ENCODE peak calls at places on chromosomes 2 and 18, in eight cellular contexts. G is stimulated activated CD4-positive, alpha-beta T cell treated with anti-CD3 and anti-CD28 coated beads, Interleukin-15, amount 100 ng/mL, for 1 hour; S is G401; W is retina; Q is NCI-H1105; U is activated CD4-positive, CD25-positive, alpha-beta regulatory T cell; V is endodermal cell; O is NCI-H510A. L is an unnamed sample.

GRCh38 chr18:24982831-24983230 is 369.1 kb downstream of the ZNF521 start:
- DNase-seq in O (no peak), Q (no peak), U (no peak), W (no peak), S (no peak), V (no peak), G (no peak), L (no peak)

GRCh38 chr2:173962036-173962435 is 3.1 kb downstream of the SP3 start:
- DNase-seq in G (no peak), U (no peak), V (no peak), W (no peak), O (no peak), Q (no peak), S (no peak), L (no peak)

GRCh38 chr2:239203443-239204142 is 197.2 kb downstream of the HDAC4 start:
- DNase-seq in U (no peak), O (no peak), Q (no peak), S (no peak), V (no peak), W (no peak), G (no peak), L (no peak)

GRCh38 chr2:236643480-236643879 is 73.9 kb downstream of the ACKR3 start:
- DNase-seq in S (no peak), G (no peak), U (no peak), O (no peak), W (no peak), V (no peak), Q (no peak), L (no peak)

GRCh38 chr2:175373001-175373727 is 191.7 kb upstream of the ATP5MC3 start:
- DNase-seq in G (no peak), V (no peak), O (no peak), U (no peak), Q (no peak), W (no peak), S (no peak), L (no peak)

GRCh38 chr18:61556862-61557261 is 223.6 kb downstream of the CDH20 start:
- DNase-seq in G (no peak), S (no peak), W (no peak), O (no peak), U (no peak), Q (no peak), V (no peak), L (no peak)

GRCh38 chr2:54755641-54756326 is 32.3 kb downstream of the EML6 start:
- DNase-seq in Q (no peak), W (no peak), S (no peak), V (no peak), G (no peak), U (no peak), O (no peak), L (peak; percentile 74)

GRCh38 chr2:139790807-139791206 is 1010.6 kb upstream of the NXPH2 start:
- DNase-seq in W (peak; percentile 33), Q (no peak), U (no peak), O (no peak), S (peak; percentile 63), V (no peak), G (no peak), L (no peak)

L was measured in SHP77.